ENCODE peak calls at places on chromosomes 5 and 9, in eight cellular contexts. K is stomach, S is lung, H is right atrium auricular region, C is psoas muscle, B is bronchial epithelial cell, J is suprapubic skin, O is fibroblast of the aortic adventitia. Y is an unnamed sample.

GRCh38 chr5:10903786-10904560 is 142.9 kb upstream of the DAP start:
- DNase-seq in K (no peak), S (no peak), H (no peak), C (no peak), B (no peak), J (no peak), O (no peak), Y (peak)

GRCh38 chr9:92414566-92414965 is 9.7 kb downstream of the OMD start:
- DNase-seq in K (no peak), S (no peak), H (no peak), C (no peak), B (no peak), J (no peak), O (no peak), Y (no peak)

GRCh38 chr5:38780950-38781349 is 64.9 kb upstream of the OSMR start:
- DNase-seq in K (peak), S (peak), H (peak), C (peak), B (peak), J (peak), O (peak), Y (no peak)

GRCh38 chr9:33388110-33388994 is 14.0 kb downstream of the AQP7 start:
- DNase-seq in K (no peak), S (no peak), H (no peak), C (no peak), B (no peak), J (no peak), O (no peak), Y (no peak)

GRCh38 chr5:135019314-135019713 is 14.7 kb downstream of the PITX1 start:
- DNase-seq in K (peak), S (no peak), H (no peak), C (no peak), B (no peak), J (peak), O (no peak), Y (no peak)

GRCh38 chr9:128372784-128373183 is 1.6 kb downstream of the URM1 start:
- DNase-seq in K (no peak), S (no peak), H (no peak), C (no peak), B (peak), J (no peak), O (no peak), Y (no peak)

GRCh38 chr9:108363321-108363720 is 492.5 kb downstream of the ACTL7B start:
- DNase-seq in K (no peak), S (no peak), H (no peak), C (no peak), B (no peak), J (no peak), O (no peak), Y (no peak)

GRCh38 chr5:32552936-32553335 is 32.4 kb upstream of the SUB1 start:
- DNase-seq in K (no peak), S (no peak), H (no peak), C (no peak), B (no peak), J (no peak), O (no peak), Y (no peak)

GRCh38 chr9:22446589-22446949 is at the start of gene DMRTA1:
- DNase-seq in K (peak), S (peak), H (peak), C (peak), B (peak), J (peak), O (peak), Y (peak)

GRCh38 chr5:149747141-149747832 is 17.2 kb downstream of the PPARGC1B start:
- DNase-seq in K (peak), S (peak), H (no peak), C (peak), B (peak), J (peak), O (no peak), Y (no peak)

GRCh38 chr9:4955836-4956235 is 29.2 kb upstream of the JAK2 start:
- DNase-seq in K (no peak), S (no peak), H (no peak), C (no peak), B (peak), J (no peak), O (peak), Y (no peak)

DNA sequence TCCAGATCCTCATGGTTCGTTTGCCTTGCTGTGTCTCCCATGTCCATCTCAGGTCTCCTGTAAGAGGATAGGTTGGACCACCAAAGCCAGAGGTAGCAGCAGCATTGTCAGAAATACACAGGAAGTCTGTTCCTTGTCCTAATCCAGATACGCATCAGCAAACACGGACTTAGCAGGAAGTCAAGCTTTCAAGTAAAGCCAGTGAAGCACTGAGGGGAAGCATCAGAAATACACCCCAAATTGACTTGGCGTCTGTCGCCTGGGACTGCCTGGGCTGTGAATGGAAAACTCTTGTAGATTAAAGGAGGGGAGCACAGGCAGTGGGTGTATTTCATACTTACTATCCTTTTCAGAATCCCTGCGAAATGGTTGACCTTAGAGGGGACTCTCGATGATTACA is 171.3 kb downstream of the PSAT1 start:
- DNase-seq in K (no peak), S (no peak), H (no peak), C (no peak), B (no peak), J (no peak), O (no peak), Y (no peak)
- TF ChIP-seq CTCF in K (no peak), S (no peak), H (no peak), C (no peak), B (no peak), J (no peak), O (no peak), Y (no peak)

DNA sequence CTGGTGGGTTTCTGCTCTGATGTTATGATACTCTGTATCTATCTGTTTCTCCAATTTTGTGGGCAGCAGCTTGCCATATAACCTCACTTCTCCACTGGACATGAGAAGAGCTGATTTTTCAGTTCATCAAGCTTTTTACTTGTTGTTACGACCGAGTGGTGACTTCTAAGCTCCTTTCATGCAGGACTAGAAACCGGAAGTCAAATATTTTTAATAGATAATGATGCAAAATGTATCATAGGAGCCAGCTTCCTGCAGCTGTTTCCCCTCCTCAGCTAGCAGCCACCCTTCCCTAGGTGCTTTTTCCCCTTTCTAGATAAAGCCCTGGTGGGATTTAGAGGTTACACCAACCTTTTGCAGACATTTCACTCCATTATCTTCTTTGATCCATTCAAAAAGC is 17.0 kb upstream of the ADAM19 start:
- DNase-seq in K (no peak), S (no peak), H (no peak), C (no peak), B (no peak), J (no peak), O (no peak), Y (no peak)
- H3K4me3 ChIP-seq in K (no peak), S (no peak), H (no peak), C (no peak), B (no peak), J (no peak), O (no peak), Y (no peak)

GRCh38 chr5:7078901-7079300 is 317.0 kb upstream of the ADCY2 start:
- DNase-seq in K (no peak), S (no peak), H (no peak), C (no peak), B (peak), J (no peak), O (no peak), Y (no peak)
- TF ChIP-seq CTCF in K (no peak), S (no peak), H (no peak), C (no peak), B (peak), J (no peak), O (no peak), Y (no peak)

DNA sequence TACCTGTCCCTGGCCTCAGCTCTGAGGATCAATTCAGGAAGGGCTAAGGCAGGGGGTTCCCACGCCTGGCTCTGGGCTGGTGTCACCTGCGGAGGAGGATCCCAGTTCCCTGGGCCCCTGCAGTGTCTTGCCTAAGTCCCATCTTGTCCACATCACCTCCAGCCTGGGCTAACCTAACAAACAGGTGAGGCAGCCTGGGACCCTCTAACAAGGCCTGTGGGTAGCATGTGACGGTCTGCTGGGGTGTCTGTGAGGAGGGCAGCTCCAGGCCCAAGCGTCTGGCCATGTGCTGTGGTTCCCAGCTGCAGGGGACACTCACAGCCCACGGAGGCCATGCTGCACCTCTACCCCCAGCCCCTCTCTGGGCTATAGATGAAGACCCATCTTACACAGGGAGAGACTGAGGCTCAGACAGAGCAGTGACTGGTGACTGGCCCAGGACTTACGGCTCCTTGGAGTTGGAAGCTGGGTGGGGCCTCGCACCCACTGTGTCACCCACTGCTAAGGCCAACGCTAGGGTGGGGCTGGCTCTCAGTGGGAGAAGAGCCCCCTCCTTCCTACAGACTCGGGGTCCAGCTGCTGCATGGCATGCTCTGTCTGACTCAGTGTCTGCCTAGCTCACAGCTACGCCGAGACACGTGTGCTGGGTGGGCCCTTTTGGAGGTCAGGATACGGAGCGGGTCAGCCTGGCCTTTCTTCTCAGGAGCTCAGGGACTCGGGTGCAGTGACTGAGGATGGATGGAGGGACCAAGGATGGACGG is 40.7 kb upstream of the RNF130 start:
- DNase-seq in K (no peak), S (no peak), H (no peak), C (no peak), B (no peak), J (no peak), O (no peak), Y (no peak)
- H3K4me3 ChIP-seq in K (no peak), S (no peak), H (no peak), C (no peak), B (no peak), J (no peak), O (no peak), Y (no peak)

DNA sequence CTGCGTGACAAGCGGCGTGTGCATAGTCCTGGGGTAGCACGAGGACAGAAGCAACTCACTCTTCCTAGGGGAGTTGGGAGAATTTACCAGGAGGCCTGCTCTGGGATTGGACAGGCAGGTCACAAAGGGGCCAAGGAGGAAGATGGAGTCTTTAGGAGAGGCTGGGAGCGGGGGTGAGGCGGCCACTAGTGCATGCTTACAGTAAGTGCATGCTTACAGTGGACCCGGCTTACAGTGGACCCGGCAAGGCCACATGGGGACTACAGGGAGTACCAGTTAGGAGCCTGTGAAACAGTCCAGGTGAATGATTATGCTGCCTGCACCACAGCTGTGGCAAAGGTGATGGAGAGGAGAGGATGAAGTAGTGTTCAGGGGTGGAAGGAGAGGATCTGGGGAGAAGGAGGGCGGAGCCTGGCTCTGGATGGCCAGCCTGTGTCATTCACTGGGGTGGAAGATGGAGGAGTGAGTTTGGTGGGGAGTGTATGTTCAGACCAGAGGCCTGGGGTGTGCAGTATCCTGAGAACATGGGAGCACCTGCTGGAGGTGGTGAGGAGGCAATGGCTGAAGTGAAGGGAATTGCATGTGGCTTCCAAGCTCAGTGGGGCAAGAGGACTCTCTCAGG is 78.7 kb downstream of the CRB2 start:
- DNase-seq in K (no peak), S (no peak), H (no peak), C (no peak), B (no peak), J (no peak), O (no peak), Y (no peak)
- TF ChIP-seq CTCF in K (no peak), S (no peak), H (no peak), C (no peak), B (no peak), J (no peak), O (peak), Y (no peak)

GRCh38 chr9:95462419-95463121 is 54.2 kb downstream of the PTCH1 start:
- DNase-seq in K (peak), S (peak), H (no peak), C (peak), B (peak), J (no peak), O (peak), Y (no peak)

GRCh38 chr9:95460627-95461164 is 56.1 kb downstream of the PTCH1 start:
- DNase-seq in K (no peak), S (no peak), H (no peak), C (no peak), B (no peak), J (no peak), O (no peak), Y (no peak)

GRCh38 chr9:95459867-95460626 is 56.7 kb downstream of the PTCH1 start:
- DNase-seq in K (no peak), S (no peak), H (no peak), C (no peak), B (no peak), J (no peak), O (no peak), Y (no peak)

GRCh38 chr9:95463145-95464060 is 53.4 kb downstream of the PTCH1 start:
- DNase-seq in K (no peak), S (no peak), H (no peak), C (no peak), B (no peak), J (no peak), O (no peak), Y (no peak)

GRCh38 chr9:95461448-95462381 is 55.1 kb downstream of the PTCH1 start:
- DNase-seq in K (no peak), S (no peak), H (no peak), C (no peak), B (no peak), J (no peak), O (no peak), Y (no peak)
- H3K4me3 ChIP-seq in K (peak), S (no peak), H (peak), C (no peak), B (no peak), J (peak), O (no peak), Y (no peak)

GRCh38 chr5:73981696-73982095 is 355.7 kb downstream of the ARHGEF28 start:
- DNase-seq in K (no peak), S (no peak), H (no peak), C (no peak), B (no peak), J (no peak), O (no peak), Y (peak)

GRCh38 chr5:73986729-73987128 is 360.7 kb downstream of the ARHGEF28 start:
- DNase-seq in K (no peak), S (no peak), H (no peak), C (no peak), B (no peak), J (no peak), O (no peak), Y (no peak)

GRCh38 chr5:73983661-73984060 is 357.7 kb downstream of the ARHGEF28 start:
- DNase-seq in K (no peak), S (no peak), H (no peak), C (no peak), B (peak), J (no peak), O (no peak), Y (peak)

GRCh38 chr5:73987915-73988314 is 361.9 kb downstream of the ARHGEF28 start:
- DNase-seq in K (no peak), S (no peak), H (no peak), C (no peak), B (peak), J (no peak), O (no peak), Y (no peak)

DNA sequence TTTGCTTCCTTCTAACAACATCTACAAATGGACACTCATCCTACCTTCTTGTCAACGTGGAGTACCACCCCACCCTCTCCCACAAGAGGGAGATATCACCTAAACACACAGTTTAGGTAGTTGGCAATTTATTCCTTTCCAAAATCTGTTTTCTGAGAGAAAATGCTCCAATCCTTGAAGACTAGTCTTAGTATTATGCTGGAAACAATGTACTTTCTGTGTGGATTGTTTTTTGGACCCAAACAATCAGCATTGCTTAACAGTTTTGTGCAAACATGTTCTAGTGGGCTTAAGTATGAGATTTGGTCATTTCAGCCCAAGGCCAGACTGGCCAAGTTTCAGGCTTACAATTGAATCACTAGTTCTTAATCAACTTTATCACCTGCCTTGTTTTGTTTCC is 359.1 kb downstream of the ARHGEF28 start:
- DNase-seq in K (no peak), S (no peak), H (no peak), C (no peak), B (peak), J (no peak), O (peak), Y (peak)
- TF ChIP-seq CTCF in K (no peak), S (no peak), H (peak), C (peak), B (peak), J (no peak), O (peak), Y (no peak)

Y was measured in esophagus muscularis mucosa.